ENCODE peak calls at places on chromosomes 11 and 22, in six cellular contexts. G, Z, Q, U, J and V are unnamed samples.

GRCh38 chr22:38567531-38568245 is 2.3 kb downstream of the DMC1 start:
- DNase-seq in J (no peak), G (no peak), Z (no peak), U (no peak), Q (no peak), V (no peak)

GRCh38 chr22:36197065-36197440 is 4.6 kb downstream of the APOL4 start:
- DNase-seq in J (peak), Q (no peak), U (no peak), G (peak), Z (no peak), V (no peak)

GRCh38 chr22:42720263-42721044 is at the start of gene A4GALT:
- DNase-seq in Q (no peak), Z (no peak), G (no peak), U (peak), J (no peak), V (peak)

GRCh38 chr11:34154059-34154875 is 48.8 kb downstream of the NAT10 start:
- DNase-seq in G (no peak), U (peak), Z (no peak), Q (no peak), J (no peak), V (no peak)

GRCh38 chr22:40044870-40045834 is 50.4 kb downstream of the FAM83F start:
- DNase-seq in Z (peak), J (peak), Q (peak), U (peak), G (peak), V (peak)

GRCh38 chr11:85710912-85711311 is 24.9 kb upstream of the CCDC89 start:
- DNase-seq in Z (no peak), Q (no peak), U (no peak), G (no peak), J (no peak), V (no peak)

GRCh38 chr11:61793084-61793828 is 545 bp downstream of the FEN1 start:
- DNase-seq in Q (no peak), J (peak), U (no peak), G (no peak), Z (no peak), V (no peak)

GRCh38 chr11:85918910-85919794 is 64.0 kb downstream of the CCDC83 start:
- DNase-seq in J (peak), G (no peak), U (no peak), Q (no peak), Z (no peak), V (no peak)

GRCh38 chr22:34917239-34917638 is 148.7 kb upstream of the ISX start:
- DNase-seq in Z (no peak), J (no peak), U (no peak), Q (no peak), G (no peak), V (no peak)

GRCh38 chr22:44729391-44730012 is 22.9 kb upstream of the ARHGAP8 start:
- DNase-seq in G (no peak), Q (no peak), Z (no peak), J (peak), U (no peak), V (no peak)

GRCh38 chr11:6538456-6538855 is 41.4 kb downstream of the DNHD1 start:
- DNase-seq in J (no peak), U (no peak), G (no peak), Z (no peak), Q (no peak), V (no peak)

GRCh38 chr11:548700-549603 is 11.6 kb downstream of the LMNTD2 start:
- DNase-seq in U (no peak), J (no peak), Z (no peak), G (peak), Q (no peak), V (no peak)

GRCh38 chr11:64230209-64230984 is at the start of gene DNAJC4:
- DNase-seq in Q (peak), J (peak), Z (peak), U (peak), G (peak), V (peak)

GRCh38 chr11:40921256-40921655 is 538.2 kb downstream of the LRRC4C start:
- DNase-seq in G (no peak), J (no peak), Q (no peak), Z (no peak), U (no peak), V (no peak)

GRCh38 chr11:123580557-123581275 is 73.7 kb downstream of the SCN3B start:
- DNase-seq in G (peak), Q (no peak), Z (peak), U (peak), J (peak), V (peak)

GRCh38 chr11:45399166-45399565 is 113.0 kb upstream of the SYT13 start:
- DNase-seq in Q (no peak), U (no peak), J (no peak), Z (no peak), G (no peak), V (no peak)

GRCh38 chr22:32334640-32335365 is 22.9 kb upstream of the RFPL3 start:
- DNase-seq in Q (no peak), Z (no peak), G (no peak), U (no peak), J (no peak), V (no peak)

GRCh38 chr22:44909241-44909640 is 100.6 kb downstream of the PHF21B start:
- DNase-seq in Z (no peak), U (no peak), J (no peak), Q (no peak), G (no peak), V (no peak)

GRCh38 chr11:12179521-12179920 is 69.1 kb downstream of the MICAL2 start:
- DNase-seq in Q (no peak), G (no peak), Z (no peak), J (no peak), U (no peak), V (no peak)

GRCh38 chr11:119481021-119481666 is 58.2 kb upstream of the THY1 start:
- DNase-seq in Z (peak), U (peak), G (peak), J (peak), Q (peak), V (peak)

GRCh38 chr11:119480375-119481020 is 57.5 kb upstream of the THY1 start:
- DNase-seq in J (no peak), Q (peak), Z (no peak), U (no peak), G (no peak), V (peak)

GRCh38 chr11:119478711-119479285 is 55.8 kb upstream of the THY1 start:
- DNase-seq in G (no peak), U (no peak), Q (peak), J (no peak), Z (no peak), V (no peak)

GRCh38 chr11:119481667-119482400 is 58.9 kb upstream of the THY1 start:
- DNase-seq in Z (no peak), G (no peak), Q (peak), U (no peak), J (no peak), V (no peak)

GRCh38 chr11:119479685-119480275 is 56.8 kb upstream of the THY1 start:
- DNase-seq in J (peak), U (no peak), Z (no peak), G (no peak), Q (peak), V (no peak)
- TF ChIP-seq CTCF in J (peak), U (peak), Z (peak), G (no peak), Q (no peak), V (no peak)

GRCh38 chr11:91819195-91819594 is 405.4 kb upstream of the FAT3 start:
- DNase-seq in G (no peak), Q (no peak), J (no peak), U (no peak), Z (no peak), V (no peak)

GRCh38 chr11:91813263-91813662 is 411.4 kb upstream of the FAT3 start:
- DNase-seq in G (no peak), Q (no peak), U (no peak), Z (no peak), J (no peak), V (no peak)
- TF ChIP-seq CTCF in G (no peak), Q (no peak), U (no peak), Z (no peak), J (no peak), V (no peak)

GRCh38 chr11:109527496-109527895 is 105.5 kb downstream of the C11orf87 start:
- DNase-seq in Z (no peak), Q (no peak), J (peak), G (no peak), U (no peak), V (no peak)

GRCh38 chr11:109519253-109519652 is 97.3 kb downstream of the C11orf87 start:
- DNase-seq in U (no peak), G (no peak), Z (no peak), J (no peak), Q (no peak), V (no peak)

GRCh38 chr11:109526061-109526460 is 104.1 kb downstream of the C11orf87 start:
- DNase-seq in U (no peak), G (no peak), Q (no peak), Z (no peak), J (no peak), V (no peak)

GRCh38 chr11:109522116-109522755 is 100.2 kb downstream of the C11orf87 start:
- DNase-seq in Q (no peak), G (no peak), Z (no peak), U (no peak), J (no peak), V (no peak)

DNA sequence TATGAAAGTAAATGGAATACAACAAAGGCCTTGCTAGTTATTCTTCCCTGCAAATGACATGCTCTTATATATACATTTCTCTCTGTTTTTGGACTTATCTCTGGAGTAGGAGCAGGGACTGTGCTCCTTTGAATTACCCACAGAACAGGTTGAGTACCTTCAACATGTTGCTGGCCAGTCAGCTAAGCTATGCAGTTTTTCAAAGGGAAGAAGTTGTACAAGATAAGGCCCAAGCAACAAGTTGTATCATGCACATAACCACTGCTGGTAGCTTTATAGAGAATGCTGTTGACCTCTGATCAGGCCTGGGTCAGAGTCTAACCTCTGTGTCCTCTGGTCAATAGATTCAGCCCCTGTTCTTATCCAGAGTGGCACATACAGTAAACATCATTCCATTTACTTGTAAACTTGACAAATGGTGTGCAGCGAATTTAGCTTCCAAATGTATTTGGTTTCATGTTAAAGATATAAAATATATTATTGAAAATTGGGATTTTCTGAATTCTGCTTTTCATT is 99.6 kb downstream of the C11orf87 start:
- DNase-seq in J (no peak), Z (no peak), G (no peak), U (no peak), Q (no peak), V (no peak)
- TF ChIP-seq CTCF in J (no peak), Z (no peak), G (no peak), U (no peak), Q (no peak), V (no peak)

DNA sequence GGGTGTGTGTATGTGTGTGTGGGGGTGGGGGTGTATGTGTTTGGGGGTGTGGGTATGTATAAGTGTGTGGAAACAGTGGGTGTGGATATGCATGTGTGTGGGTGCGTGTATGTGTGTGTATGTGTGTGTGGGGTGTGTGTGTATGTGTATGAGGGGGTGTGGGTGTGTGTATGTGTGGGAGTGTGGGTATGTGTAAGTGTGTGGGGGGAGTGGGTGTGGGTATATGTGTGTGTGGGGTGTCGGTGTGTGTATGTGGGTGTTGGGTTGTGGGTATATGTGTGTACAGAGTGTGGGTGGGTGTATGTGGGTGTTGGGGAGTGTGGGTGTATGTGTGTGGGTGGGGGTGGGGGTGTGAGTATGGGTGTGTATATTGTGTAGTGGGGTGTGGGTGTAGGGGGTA is 206.0 kb downstream of the OPCML start:
- DNase-seq in J (no peak), G (no peak), Z (no peak), Q (no peak), U (no peak), V (no peak)
- TF ChIP-seq CTCF in J (no peak), G (no peak), Z (no peak), Q (no peak), U (no peak), V (no peak)

DNA sequence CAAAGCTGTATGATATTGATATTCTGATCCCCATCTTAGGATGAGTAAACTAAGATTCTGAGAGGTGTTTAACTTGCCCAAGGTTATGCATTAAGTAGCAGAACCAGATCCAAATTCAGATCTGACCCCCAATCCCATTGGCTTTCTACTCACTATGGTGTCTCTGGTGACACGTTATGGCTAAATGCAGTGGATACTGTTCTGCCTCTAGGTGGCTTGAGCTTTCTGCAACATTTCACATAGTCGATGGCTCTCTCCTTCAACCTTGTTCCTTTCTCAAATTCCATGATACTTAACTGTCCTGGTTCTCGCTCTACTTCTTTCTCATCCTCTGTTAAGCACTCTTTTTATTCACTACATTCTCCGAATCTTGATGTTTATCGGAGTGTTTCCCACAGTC is 9.4 kb downstream of the C11orf97 start:
- DNase-seq in G (no peak), J (peak), Q (no peak), Z (no peak), U (no peak), V (no peak)
- TF ChIP-seq CTCF in G (peak), J (peak), Q (peak), Z (peak), U (peak), V (no peak)

GRCh38 chr22:25383892-25384291 is 164.5 kb downstream of the CRYBB2 start:
- DNase-seq in G (no peak), Z (no peak), J (no peak), U (no peak), Q (no peak), V (no peak)

GRCh38 chr22:25383278-25383820 is 163.9 kb downstream of the CRYBB2 start:
- DNase-seq in Q (no peak), G (no peak), U (no peak), Z (no peak), J (no peak), V (no peak)

GRCh38 chr22:25380141-25380747 is 160.8 kb downstream of the CRYBB2 start:
- DNase-seq in U (no peak), J (no peak), Z (no peak), G (no peak), Q (no peak), V (no peak)

GRCh38 chr22:25386538-25386884 is 167.1 kb downstream of the CRYBB2 start:
- DNase-seq in J (no peak), U (no peak), Q (no peak), G (no peak), Z (no peak), V (no peak)

DNA sequence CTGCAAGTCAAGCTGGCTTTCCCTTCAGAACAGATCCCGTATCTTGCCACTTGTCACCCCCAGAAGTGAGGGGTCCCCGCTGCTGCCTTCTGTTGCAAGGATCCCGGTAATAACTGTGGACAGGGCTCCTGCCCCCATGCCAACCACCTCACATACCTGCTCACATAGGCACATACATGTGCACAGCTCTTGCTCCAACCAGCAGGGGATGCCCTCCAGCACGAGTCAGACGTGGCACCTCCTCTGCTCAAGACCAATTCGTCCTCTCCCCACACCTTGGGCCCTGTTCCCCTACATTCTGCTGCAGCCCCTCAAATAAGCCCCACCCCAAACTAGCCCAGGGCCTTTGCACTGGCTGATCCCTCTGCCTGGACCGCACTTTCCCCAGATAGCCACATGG is 163.3 kb downstream of the CRYBB2 start:
- DNase-seq in J (no peak), G (no peak), U (no peak), Q (no peak), Z (no peak), V (no peak)
- TF ChIP-seq CTCF in J (peak), G (no peak), U (peak), Q (no peak), Z (no peak), V (no peak)

GRCh38 chr11:119729581-119730346 is 764 bp upstream of the NECTIN1 start:
- DNase-seq in J (peak), G (peak), U (peak), Z (no peak), Q (peak), V (no peak)
- TF ChIP-seq CTCF in J (no peak), G (no peak), U (no peak), Z (peak), Q (peak), V (no peak)

GRCh38 chr11:60252208-60252566 is 9.2 kb upstream of the MS4A4E start:
- DNase-seq in Q (peak), Z (no peak), J (no peak), G (no peak), U (no peak), V (no peak)

GRCh38 chr11:60252709-60253108 is 9.8 kb upstream of the MS4A4E start:
- DNase-seq in G (no peak), Z (no peak), U (no peak), J (no peak), Q (no peak), V (no peak)

GRCh38 chr11:60251485-60252207 is 8.7 kb upstream of the MS4A4E start:
- DNase-seq in J (no peak), U (peak), Q (peak), Z (peak), G (no peak), V (no peak)
- TF ChIP-seq CTCF in J (no peak), U (peak), Q (peak), Z (peak), G (no peak), V (no peak)

DNA sequence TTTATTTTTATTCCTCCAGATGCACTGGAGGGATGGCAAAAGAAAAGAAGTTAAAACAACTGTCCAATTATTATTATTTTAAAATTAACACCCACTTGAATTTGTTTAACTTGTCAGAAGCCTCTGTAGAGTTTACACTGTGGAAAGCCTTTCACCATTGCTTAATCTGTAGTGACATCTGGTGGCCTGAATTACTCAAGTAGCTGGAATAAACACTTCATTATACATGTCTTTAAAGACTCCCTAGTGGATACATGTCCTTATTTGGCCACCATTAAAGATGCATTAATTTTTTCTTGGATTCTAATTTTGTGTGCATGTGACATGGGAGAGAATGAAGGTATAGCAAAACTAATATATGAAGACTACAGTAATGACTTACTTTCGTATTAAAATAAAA is 1496.5 kb downstream of the FAM181B start:
- DNase-seq in J (peak), U (peak), G (no peak), Q (no peak), Z (no peak), V (no peak)
- TF ChIP-seq CTCF in J (peak), U (no peak), G (no peak), Q (peak), Z (peak), V (no peak)